ENCODE peak calls at places on chromosomes 6 and 20, in five cellular contexts. I is HCT116, C is K562, N is HepG2, B is H1. J is an unnamed sample.

GRCh38 chr20:45917790-45918141 is 5.8 kb upstream of the PLTP start:
- DNase-seq in I (no peak), C (no peak), N (no peak), B (no peak), J (no peak)

GRCh38 chr6:148203970-148204369 is 138.7 kb upstream of the SASH1 start:
- DNase-seq in I (no peak), C (no peak), N (no peak), B (no peak), J (peak)

GRCh38 chr6:155190667-155191066 is 73.1 kb upstream of the CLDN20 start:
- DNase-seq in I (no peak), C (no peak), N (no peak), B (no peak), J (no peak)

GRCh38 chr20:35601021-35601973 is 14.3 kb upstream of the SPAG4 start:
- DNase-seq in I (no peak), C (peak), N (peak), B (no peak), J (no peak)

GRCh38 chr6:45192556-45192955 is 135.6 kb upstream of the RUNX2 start:
- DNase-seq in I (no peak), C (no peak), N (no peak), B (no peak), J (no peak)

GRCh38 chr20:1415667-1416468 is 23.0 kb upstream of the FKBP1A start:
- DNase-seq in I (peak), C (peak), N (peak), B (no peak), J (no peak)

GRCh38 chr20:44632103-44632752 is 19.3 kb downstream of the ADA start:
- DNase-seq in I (no peak), C (no peak), N (no peak), B (no peak), J (no peak)

GRCh38 chr6:42692151-42692911 is 30.1 kb downstream of the PRPH2 start:
- DNase-seq in I (peak), C (no peak), N (no peak), B (no peak), J (no peak)

GRCh38 chr20:57395111-57395959 is 4.1 kb downstream of the RBM38 start:
- DNase-seq in I (no peak), C (no peak), N (no peak), B (no peak), J (no peak)

GRCh38 chr6:27591660-27592059 is 118.8 kb upstream of the ZNF184 start:
- DNase-seq in I (no peak), C (peak), N (peak), B (no peak), J (no peak)

GRCh38 chr20:33373735-33374605 is 27.3 kb downstream of the CDK5RAP1 start:
- DNase-seq in I (no peak), C (no peak), N (peak), B (no peak), J (no peak)

GRCh38 chr6:134357110-134357509 is 39.2 kb upstream of the SGK1 start:
- DNase-seq in I (no peak), C (no peak), N (no peak), B (no peak), J (no peak)

GRCh38 chr6:26311385-26312095 is 53.5 kb upstream of the BTN3A2 start:
- DNase-seq in I (peak), C (peak), N (peak), B (no peak), J (peak)

GRCh38 chr6:139373928-139374356 is 506 bp downstream of the CITED2 start:
- DNase-seq in I (no peak), C (peak), N (no peak), B (no peak), J (no peak)

GRCh38 chr20:48411265-48411664 is 416.5 kb downstream of the PREX1 start:
- DNase-seq in I (no peak), C (no peak), N (no peak), B (no peak), J (no peak)

GRCh38 chr6:1554241-1554880 is 55.4 kb upstream of the FOXC1 start:
- DNase-seq in I (no peak), C (no peak), N (no peak), B (no peak), J (peak)

GRCh38 chr6:32181890-32182529 is 2.0 kb downstream of the AGER start:
- DNase-seq in I (no peak), C (peak), N (no peak), B (no peak), J (no peak)

GRCh38 chr6:169253745-169254238 is at the start of gene THBS2:
- DNase-seq in I (no peak), C (no peak), N (no peak), B (no peak), J (no peak)

GRCh38 chr20:34268851-34269668 is 27.8 kb downstream of the ASIP start:
- DNase-seq in I (no peak), C (no peak), N (no peak), B (no peak), J (no peak)

DNA sequence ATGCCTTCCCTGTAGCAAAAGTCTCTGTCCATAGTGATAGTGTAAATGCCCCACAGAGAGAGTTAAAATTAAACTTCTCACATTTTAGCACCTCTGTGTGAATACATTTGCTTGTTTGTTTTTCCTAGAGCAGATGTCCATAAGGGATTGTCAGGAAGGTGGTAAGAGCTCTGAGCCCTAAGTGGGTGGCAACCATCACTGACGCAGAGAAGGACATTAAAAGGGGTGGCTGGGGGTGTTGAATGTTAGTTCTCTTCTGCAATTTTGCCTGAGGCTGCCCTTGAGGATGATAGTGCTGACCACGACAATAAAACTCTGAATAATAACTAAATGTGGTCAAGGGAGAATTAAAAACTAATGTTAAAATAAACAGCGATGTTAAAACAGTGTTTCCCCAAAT is 174.3 kb upstream of the ID4 start:
- DNase-seq in I (no peak), C (no peak), N (no peak), B (no peak), J (no peak)
- TF ChIP-seq SIN3A in I (no peak), C (no peak), N (no peak), B (no peak), J (no peak)

GRCh38 chr6:107941627-107942026 is 16.4 kb downstream of the SEC63 start:
- DNase-seq in I (no peak), C (no peak), N (no peak), B (no peak), J (no peak)
- TF ChIP-seq CEBPB in I (no peak), C (no peak), N (no peak), B (no peak), J (no peak)

GRCh38 chr6:157455731-157456523 is 74.9 kb downstream of the ZDHHC14 start:
- DNase-seq in I (no peak), C (no peak), N (no peak), B (no peak), J (no peak)
- TF ChIP-seq SIN3A in I (no peak), C (no peak), N (no peak), B (no peak), J (no peak)

GRCh38 chr6:113734886-113735481 is 122.2 kb upstream of the MARCKS start:
- DNase-seq in I (no peak), C (no peak), N (no peak), B (no peak), J (no peak)

GRCh38 chr6:113732384-113732966 is 124.7 kb upstream of the MARCKS start:
- DNase-seq in I (no peak), C (no peak), N (peak), B (no peak), J (no peak)

GRCh38 chr6:113731528-113731927 is 125.6 kb upstream of the MARCKS start:
- DNase-seq in I (no peak), C (no peak), N (no peak), B (no peak), J (no peak)

GRCh38 chr6:113735487-113735886 is 121.7 kb upstream of the MARCKS start:
- DNase-seq in I (no peak), C (no peak), N (no peak), B (no peak), J (no peak)

DNA sequence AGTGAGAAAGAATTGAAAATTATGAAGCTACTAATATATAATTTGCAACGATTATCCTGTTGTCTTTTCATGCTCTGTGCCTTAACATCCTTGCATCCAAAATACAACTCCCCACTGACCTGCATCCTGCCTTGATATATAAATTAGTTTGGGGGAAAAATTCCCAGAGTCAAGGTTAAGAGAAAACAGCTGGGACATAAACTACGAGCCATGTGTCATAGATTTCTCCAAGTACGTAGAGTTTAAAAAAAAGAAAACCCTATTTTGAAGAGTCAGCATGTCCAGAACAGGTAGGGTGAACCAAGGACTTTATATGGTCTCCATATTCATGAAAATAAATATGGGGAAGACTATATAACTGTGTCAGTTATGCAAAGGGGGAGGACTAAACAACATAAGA is 123.8 kb upstream of the MARCKS start:
- DNase-seq in I (no peak), C (no peak), N (no peak), B (no peak), J (no peak)
- TF ChIP-seq CEBPB in I (no peak), C (no peak), N (no peak), B (no peak), J (no peak)

J was measured in GM12878.